ENCODE peak calls at places on chromosomes 3 and 15, in seven cellular contexts. R, Y, M, C, V, I and A are unnamed samples.

GRCh38 chr15:59255647-59256380 is 49.2 kb downstream of the LDHAL6B start:
- DNase-seq in I (no peak), M (peak), C (no peak), V (no peak), R (no peak), Y (no peak), A (peak)

GRCh38 chr3:38314767-38315487 is 31.7 kb upstream of the XYLB start:
- DNase-seq in R (no peak), M (no peak), V (no peak), I (no peak), C (no peak), Y (no peak), A (no peak)

GRCh38 chr15:34889486-34889885 is 80.1 kb downstream of the AQR start:
- DNase-seq in M (no peak), Y (no peak), R (no peak), V (no peak), C (no peak), I (no peak), A (no peak)

GRCh38 chr15:22253676-22254408 is 173.5 kb downstream of the OR4M2 start:
- DNase-seq in C (no peak), Y (no peak), M (no peak), R (no peak), V (no peak), I (no peak), A (no peak)

GRCh38 chr15:101357333-101357732 is 62.3 kb upstream of the SNRPA1 start:
- DNase-seq in R (no peak), V (no peak), I (no peak), Y (no peak), C (no peak), M (peak), A (no peak)

GRCh38 chr3:113664523-113665094 is 31.8 kb downstream of the USF3 start:
- DNase-seq in Y (no peak), C (no peak), V (no peak), M (no peak), I (no peak), R (no peak), A (peak)

GRCh38 chr3:30750967-30751366 is 143.5 kb downstream of the GADL1 start:
- DNase-seq in I (no peak), Y (no peak), C (peak), M (no peak), R (no peak), V (no peak), A (no peak)

GRCh38 chr3:49751501-49751900 is 27.8 kb upstream of the GMPPB start:
- DNase-seq in I (no peak), V (no peak), C (no peak), M (no peak), R (no peak), Y (no peak), A (no peak)

GRCh38 chr3:55486101-55486856 is 827 bp downstream of the WNT5A start:
- DNase-seq in M (peak), C (peak), V (no peak), I (peak), R (no peak), Y (no peak), A (no peak)

GRCh38 chr15:45268135-45268534 is 16.1 kb downstream of the SLC28A2 start:
- DNase-seq in Y (no peak), C (peak), R (no peak), I (no peak), M (no peak), V (no peak), A (peak)

GRCh38 chr15:78977091-78977571 is 32.3 kb upstream of the CTSH start:
- DNase-seq in V (no peak), I (no peak), Y (no peak), R (no peak), C (no peak), M (no peak), A (no peak)

GRCh38 chr15:80856809-80857377 is 77.7 kb downstream of the CEMIP start:
- DNase-seq in M (no peak), R (peak), Y (peak), V (no peak), C (peak), I (peak), A (peak)

GRCh38 chr3:31369637-31370036 is 163.1 kb upstream of the STT3B start:
- DNase-seq in V (no peak), C (no peak), I (peak), Y (no peak), R (no peak), M (no peak), A (peak)